ENCODE peak calls at places on chromosome 2, in five cellular contexts. U is A549, S is IMR-90, O is mesenchymal stem cell, A is K562. P is an unnamed sample.

GRCh38 chr2:221529943-221530652 is 42.0 kb downstream of the EPHA4 start:
- DNase-seq in O (peak), U (no peak), A (no peak), S (peak), P (no peak)

GRCh38 chr2:96180002-96180401 is 28.6 kb downstream of the STARD7 start:
- DNase-seq in O (no peak), S (no peak), A (no peak), U (no peak), P (no peak)

GRCh38 chr2:233811087-233811486 is 33.0 kb downstream of the MROH2A start:
- DNase-seq in U (no peak), S (no peak), O (no peak), A (no peak), P (no peak)

GRCh38 chr2:188473306-188473705 is 181.6 kb downstream of the GULP1 start:
- DNase-seq in A (no peak), S (no peak), U (no peak), O (no peak), P (no peak)

GRCh38 chr2:130183500-130184373 is 1.7 kb downstream of the MZT2B start:
- DNase-seq in S (peak), U (no peak), O (peak), A (no peak), P (peak)

GRCh38 chr2:235561450-235561849 is 67.6 kb downstream of the AGAP1 start:
- DNase-seq in U (no peak), O (no peak), S (no peak), A (no peak), P (no peak)

GRCh38 chr2:39119732-39120520 is 925 bp downstream of the SOS1 start:
- DNase-seq in S (peak), O (peak), A (peak), U (peak), P (peak)

GRCh38 chr2:73089270-73090030 is 17.9 kb upstream of the SFXN5 start:
- DNase-seq in U (peak), A (no peak), S (peak), O (peak), P (no peak)

GRCh38 chr2:227127236-227127635 is 36.8 kb downstream of the COL4A4 start:
- DNase-seq in S (no peak), A (no peak), O (no peak), U (no peak), P (no peak)

GRCh38 chr2:227134591-227134990 is 29.4 kb downstream of the COL4A4 start:
- DNase-seq in O (no peak), S (no peak), U (no peak), A (no peak), P (no peak)

GRCh38 chr2:227132986-227133385 is 31.0 kb downstream of the COL4A4 start:
- DNase-seq in O (no peak), S (no peak), U (no peak), A (no peak), P (no peak)

GRCh38 chr2:227125506-227125905 is 38.5 kb downstream of the COL4A4 start:
- DNase-seq in A (no peak), U (no peak), S (no peak), O (no peak), P (no peak)

DNA sequence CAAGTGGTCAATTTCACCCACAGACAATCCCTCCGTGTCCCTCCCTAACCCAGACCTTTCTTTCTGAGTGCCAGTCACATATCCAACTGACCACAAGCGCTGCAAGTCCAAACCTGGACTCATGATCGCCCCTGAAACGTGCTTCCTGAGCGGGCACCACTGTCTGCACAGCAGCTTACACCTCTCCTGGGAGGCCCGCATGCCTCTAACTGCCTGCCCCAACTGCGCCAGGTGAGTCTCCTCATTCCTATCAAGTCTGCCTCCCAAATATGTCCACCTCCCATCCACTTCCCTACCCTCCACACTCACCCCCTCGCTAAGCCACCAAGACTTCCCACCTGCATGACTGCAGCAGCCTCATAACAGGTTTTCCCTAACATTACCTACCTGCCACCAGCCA is 33.4 kb downstream of the COL4A4 start:
- DNase-seq in O (no peak), S (no peak), U (no peak), A (no peak), P (no peak)
- H3K4me2 ChIP-seq in O (no peak), S (no peak), U (no peak), A (no peak), P (no peak)

GRCh38 chr2:143720093-143720664 is 591.0 kb downstream of the ARHGAP15 start:
- DNase-seq in S (no peak), O (no peak), A (no peak), U (no peak), P (no peak)
- H3K4me2 ChIP-seq in S (no peak), O (no peak), A (peak), U (no peak), P (no peak)

GRCh38 chr2:24893934-24894333 is 26.1 kb downstream of the ADCY3 start:
- DNase-seq in U (no peak), S (peak), A (no peak), O (peak), P (no peak)
- H3K4me2 ChIP-seq in U (no peak), S (peak), A (no peak), O (no peak), P (no peak)

GRCh38 chr2:119943058-119943457 is 69.8 kb upstream of the EPB41L5 start:
- DNase-seq in A (no peak), S (no peak), U (no peak), O (no peak), P (no peak)

GRCh38 chr2:119939915-119940314 is 73.0 kb upstream of the EPB41L5 start:
- DNase-seq in U (no peak), S (no peak), O (no peak), A (no peak), P (no peak)

GRCh38 chr2:119941388-119941787 is 71.5 kb upstream of the EPB41L5 start:
- DNase-seq in O (no peak), A (no peak), S (no peak), U (no peak), P (no peak)

GRCh38 chr2:119940856-119941255 is 72.0 kb upstream of the EPB41L5 start:
- DNase-seq in A (no peak), O (no peak), U (no peak), S (no peak), P (no peak)

DNA sequence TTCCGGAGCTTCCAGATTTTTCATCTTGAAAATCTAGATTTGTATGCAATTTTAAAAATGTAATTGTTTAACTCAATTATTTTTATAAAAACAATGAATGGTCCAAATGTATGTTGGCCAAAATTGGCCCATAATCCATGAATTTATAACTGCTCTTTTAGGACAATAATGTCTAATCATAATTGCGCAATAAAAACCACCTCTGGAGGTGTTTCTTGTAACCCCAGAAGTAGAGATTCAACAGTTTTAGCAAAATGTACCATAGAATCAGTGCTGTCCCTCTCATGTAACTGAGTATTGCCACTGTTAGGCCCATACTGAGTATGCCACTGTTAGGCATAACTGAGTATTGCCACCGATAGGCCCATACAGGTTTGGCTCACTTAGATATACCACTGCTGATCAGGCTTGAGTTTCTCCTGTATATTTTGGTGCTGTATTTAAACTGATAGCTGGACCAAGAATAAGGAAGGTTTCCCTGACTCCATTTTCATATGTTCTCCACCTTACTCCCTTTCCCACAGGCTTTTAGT is 70.8 kb upstream of the EPB41L5 start:
- DNase-seq in O (no peak), U (no peak), A (no peak), S (no peak), P (no peak)
- H3K4me2 ChIP-seq in O (no peak), U (no peak), A (no peak), S (no peak), P (no peak)

GRCh38 chr2:224982226-224982625 is 60.0 kb downstream of the DOCK10 start:
- DNase-seq in O (no peak), A (no peak), S (no peak), U (no peak), P (no peak)

GRCh38 chr2:224983719-224984388 is 58.4 kb downstream of the DOCK10 start:
- DNase-seq in S (peak), A (no peak), U (no peak), O (no peak), P (no peak)

GRCh38 chr2:224986479-224986878 is 55.8 kb downstream of the DOCK10 start:
- DNase-seq in O (no peak), A (no peak), S (no peak), U (no peak), P (no peak)

GRCh38 chr2:224982910-224983688 is 59.2 kb downstream of the DOCK10 start:
- DNase-seq in U (no peak), S (peak), A (no peak), O (peak), P (no peak)

DNA sequence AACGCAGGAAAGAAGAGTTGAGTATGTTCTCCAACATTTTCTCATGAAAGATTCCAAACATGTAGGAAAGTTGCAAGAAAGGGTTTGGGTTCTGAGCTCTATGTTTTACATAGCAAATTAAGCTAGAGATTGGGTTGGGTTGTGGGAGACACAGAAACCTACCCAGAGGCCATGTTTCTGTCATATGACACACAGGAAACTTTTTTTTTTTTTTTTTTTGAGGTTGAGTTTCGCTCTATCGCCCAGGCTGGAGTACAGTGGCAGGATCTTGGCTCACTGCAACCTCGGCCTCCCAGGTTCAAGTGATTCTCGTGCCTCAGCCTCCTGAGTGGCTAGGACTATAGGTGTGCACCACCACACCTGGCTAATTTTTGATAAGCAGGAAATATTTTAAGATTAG is 57.6 kb downstream of the DOCK10 start:
- DNase-seq in U (no peak), O (no peak), A (no peak), S (no peak), P (no peak)
- H3K4me2 ChIP-seq in U (no peak), O (no peak), A (no peak), S (peak), P (no peak)